ENCODE peak calls at places on chromosomes 2 and 18, in seven cellular contexts. T is GM20000, R is MCF 10A, U is PC-3, X is gastrocnemius medialis, O is nephron progenitor cell, E is H9. J is an unnamed sample.

GRCh38 chr2:30410217-30410616 is 36.8 kb upstream of the LCLAT1 start:
- DNase-seq in O (no peak), X (no peak), T (no peak), U (peak), E (no peak), R (peak), J (peak)

GRCh38 chr2:309148-309969 is 21.5 kb upstream of the ALKAL2 start:
- DNase-seq in R (no peak), U (no peak), O (peak), T (no peak), E (peak), X (no peak), J (no peak)

GRCh38 chr2:191202209-191202721 is 42.9 kb upstream of the MYO1B start:
- DNase-seq in U (peak), E (no peak), T (no peak), R (peak), O (no peak), X (no peak), J (peak)

GRCh38 chr2:226172314-226172713 is 627.3 kb downstream of the IRS1 start:
- DNase-seq in T (no peak), U (no peak), R (no peak), E (no peak), O (no peak), X (no peak), J (no peak)

GRCh38 chr2:140586379-140586778 is 1544.4 kb downstream of the LRP1B start:
- DNase-seq in T (peak), X (no peak), R (peak), E (peak), U (peak), O (peak), J (no peak)

GRCh38 chr2:9555338-9556120 is at the start of gene ADAM17:
- DNase-seq in R (peak), X (peak), E (peak), O (peak), T (peak), U (peak), J (no peak)

GRCh38 chr18:69636529-69637301 is 236.0 kb downstream of the DOK6 start:
- DNase-seq in O (no peak), E (peak), X (no peak), R (no peak), T (peak), U (no peak), J (no peak)

GRCh38 chr2:36379710-36380448 is 24.3 kb downstream of the CRIM1 start:
- DNase-seq in X (no peak), O (no peak), T (no peak), U (peak), E (no peak), R (no peak), J (no peak)

GRCh38 chr2:42138163-42139016 is 30.8 kb upstream of the EML4 start:
- DNase-seq in U (peak), E (no peak), O (no peak), R (peak), X (no peak), T (no peak), J (peak)

GRCh38 chr2:55421326-55421725 is 1.7 kb upstream of the CCDC88A start:
- DNase-seq in O (no peak), X (no peak), E (no peak), U (no peak), T (no peak), R (no peak), J (no peak)

GRCh38 chr2:157901325-157901724 is 25.2 kb upstream of the ACVR1 start:
- DNase-seq in T (no peak), E (no peak), U (no peak), O (no peak), R (no peak), X (no peak), J (no peak)
- TF ChIP-seq CTCF in T (no peak), E (peak), U (peak), O (no peak), R (no peak), X (no peak), J (peak)

DNA sequence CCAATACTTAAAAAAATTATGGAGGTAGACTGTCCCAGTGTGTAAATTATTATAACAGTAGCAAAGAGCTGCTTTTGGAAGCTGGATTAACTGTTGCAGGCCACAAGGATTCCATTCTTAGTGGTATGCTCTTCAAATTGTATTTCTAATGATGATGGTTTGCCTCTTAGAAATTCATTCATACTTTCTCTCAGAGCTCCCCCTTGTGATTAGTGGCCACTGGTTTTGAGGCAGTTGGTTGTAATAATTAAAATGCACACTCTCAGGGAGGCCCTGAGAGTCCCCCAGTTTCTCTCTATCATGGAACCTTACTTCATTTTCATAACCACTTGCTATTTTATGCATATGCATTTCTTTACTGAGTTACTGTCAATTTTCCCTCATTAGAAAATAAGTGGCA is 122.5 kb downstream of the PLA2R1 start:
- DNase-seq in O (no peak), U (peak), T (peak), E (no peak), R (peak), X (no peak), J (no peak)
- TF ChIP-seq CTCF in O (no peak), U (peak), T (peak), E (peak), R (peak), X (no peak), J (peak)

DNA sequence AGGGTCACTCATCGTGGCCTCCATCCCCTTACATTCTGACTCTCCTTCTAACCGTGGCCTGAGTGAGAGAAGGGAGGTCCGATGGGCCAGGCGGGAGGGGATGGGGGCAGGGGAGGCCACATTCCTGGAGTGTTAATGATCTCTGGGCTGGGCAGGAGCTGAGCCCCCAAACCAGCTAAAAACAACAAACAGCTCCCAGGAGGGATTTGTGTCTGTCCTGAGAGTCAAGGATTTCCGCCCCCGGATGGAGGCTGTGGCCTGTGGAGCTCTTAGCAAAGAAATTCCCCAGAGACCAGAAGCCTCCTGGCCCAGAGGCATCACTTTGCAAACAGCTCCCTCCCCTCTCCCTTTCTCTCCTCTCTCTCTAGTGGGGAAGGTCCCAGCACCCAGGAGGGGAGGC is 23.5 kb downstream of the EMX1 start:
- DNase-seq in R (peak), U (no peak), O (peak), E (no peak), T (no peak), X (no peak), J (no peak)
- TF ChIP-seq CTCF in R (no peak), U (no peak), O (no peak), E (no peak), T (no peak), X (no peak), J (no peak)

GRCh38 chr2:238159676-238160205 is 971 bp downstream of the ERFE start:
- DNase-seq in X (no peak), T (no peak), R (no peak), O (no peak), E (no peak), U (no peak), J (no peak)

GRCh38 chr2:238158018-238158806 is 558 bp upstream of the ERFE start:
- DNase-seq in T (no peak), X (no peak), R (no peak), U (no peak), E (no peak), O (no peak), J (no peak)

GRCh38 chr2:238160206-238161129 is 1.7 kb downstream of the ERFE start:
- DNase-seq in R (no peak), U (no peak), X (no peak), O (peak), T (no peak), E (peak), J (no peak)

GRCh38 chr2:238157506-238158017 is 1.2 kb upstream of the ERFE start:
- DNase-seq in O (no peak), X (no peak), T (no peak), E (no peak), U (no peak), R (no peak), J (no peak)

GRCh38 chr2:238158807-238159539 is at the start of gene ERFE:
- DNase-seq in E (peak), U (peak), R (peak), X (no peak), T (peak), O (peak), J (no peak)
- TF ChIP-seq CTCF in E (peak), U (no peak), R (peak), X (no peak), T (no peak), O (peak), J (peak)

GRCh38 chr18:80170395-80171094 is 61.5 kb downstream of the ADNP2 start:
- DNase-seq in E (no peak), U (no peak), T (no peak), X (no peak), R (no peak), O (no peak), J (no peak)

GRCh38 chr18:80171190-80171872 is 62.3 kb downstream of the ADNP2 start:
- DNase-seq in O (peak), E (peak), U (peak), R (peak), T (peak), X (no peak), J (no peak)

GRCh38 chr18:80169607-80170006 is 60.5 kb downstream of the ADNP2 start:
- DNase-seq in T (no peak), R (no peak), E (no peak), O (no peak), U (peak), X (no peak), J (no peak)

GRCh38 chr18:80173060-80173459 is 64.0 kb downstream of the ADNP2 start:
- DNase-seq in U (no peak), X (no peak), T (no peak), R (no peak), O (no peak), E (no peak), J (no peak)

GRCh38 chr18:80172056-80172455 is 63.0 kb downstream of the ADNP2 start:
- DNase-seq in E (no peak), X (no peak), U (no peak), R (no peak), T (no peak), O (no peak), J (no peak)
- TF ChIP-seq CTCF in E (no peak), X (no peak), U (no peak), R (no peak), T (no peak), O (no peak), J (no peak)

GRCh38 chr2:171225302-171225980 is 64.7 kb upstream of the TLK1 start:
- DNase-seq in R (peak), U (peak), E (no peak), T (no peak), X (no peak), O (no peak), J (peak)
- TF ChIP-seq CTCF in R (no peak), U (peak), E (no peak), T (no peak), X (no peak), O (no peak), J (peak)

GRCh38 chr2:27442282-27442980 is at the start of gene KRTCAP3:
- DNase-seq in T (peak), R (peak), U (peak), E (peak), X (no peak), O (peak), J (no peak)
- TF ChIP-seq CTCF in T (no peak), R (no peak), U (no peak), E (peak), X (no peak), O (no peak), J (no peak)

GRCh38 chr18:33483908-33484307 is 43.4 kb upstream of the CCDC178 start:
- DNase-seq in E (no peak), O (no peak), X (no peak), R (no peak), U (no peak), T (no peak), J (no peak)
- TF ChIP-seq CTCF in E (no peak), O (no peak), X (no peak), R (no peak), U (no peak), T (no peak), J (no peak)

GRCh38 chr18:63747006-63747405 is 28.2 kb upstream of the SERPINB7 start:
- DNase-seq in E (no peak), O (no peak), R (no peak), U (no peak), T (no peak), X (no peak), J (no peak)
- TF ChIP-seq CTCF in E (no peak), O (no peak), R (no peak), U (no peak), T (no peak), X (no peak), J (no peak)

GRCh38 chr2:151029406-151030157 is 232.1 kb downstream of the RBM43 start:
- DNase-seq in R (peak), E (no peak), O (no peak), T (no peak), X (no peak), U (no peak), J (no peak)

GRCh38 chr2:151028691-151029176 is 232.9 kb downstream of the RBM43 start:
- DNase-seq in R (no peak), T (no peak), X (no peak), U (no peak), O (no peak), E (no peak), J (no peak)

GRCh38 chr2:151024696-151025095 is 237.0 kb downstream of the RBM43 start:
- DNase-seq in U (no peak), O (no peak), T (no peak), R (no peak), E (no peak), X (no peak), J (no peak)

GRCh38 chr2:151025816-151026215 is 235.8 kb downstream of the RBM43 start:
- DNase-seq in E (no peak), T (no peak), O (no peak), R (no peak), X (no peak), U (no peak), J (no peak)

DNA sequence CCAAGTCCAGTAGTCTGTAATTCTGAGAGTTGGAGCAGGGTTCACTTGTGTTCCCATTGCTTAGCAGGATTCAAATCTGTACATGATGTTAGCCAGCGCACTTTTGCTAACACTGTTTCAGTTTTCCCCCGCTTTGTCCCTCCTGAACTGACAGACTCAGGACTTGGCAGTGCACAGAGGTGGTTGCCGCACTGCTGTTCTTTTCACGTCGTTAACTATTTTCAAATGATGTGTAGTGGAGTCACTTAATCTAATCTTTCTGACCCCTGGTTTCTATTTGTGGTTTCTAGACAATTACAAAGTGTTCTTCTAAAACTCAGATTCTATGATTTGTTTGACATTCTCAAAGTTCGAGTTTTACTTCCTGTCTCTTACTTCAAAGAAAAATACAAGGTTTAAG is 234.5 kb downstream of the RBM43 start:
- DNase-seq in T (no peak), R (no peak), O (no peak), E (no peak), X (no peak), U (no peak), J (no peak)
- TF ChIP-seq CTCF in T (no peak), R (no peak), O (no peak), E (no peak), X (no peak), U (no peak), J (no peak)

J was measured in epithelial cell of proximal tubule.